ENCODE peak calls at places on chromosome X, in seven cellular contexts. M is CD8-positive, alpha-beta memory T cell; O is transverse colon; Q is ovary; C is brain microvascular endothelial cell; G is left lung; F is Peyer's patch. L is an unnamed sample.

GRCh38 chrX:13005671-13006473 is 31.0 kb downstream of the TMSB4X start:
- DNase-seq in Q (no peak), C (no peak), G (no peak), O (no peak), F (no peak), M (no peak), L (no peak)

GRCh38 chrX:4091046-4091760 is 377.8 kb upstream of the PRKX start:
- DNase-seq in Q (no peak), G (no peak), M (no peak), C (no peak), O (no peak), F (no peak), L (no peak)

GRCh38 chrX:42530027-42530426 is 247.9 kb downstream of the PPP1R2C start:
- DNase-seq in O (no peak), M (no peak), Q (no peak), C (peak), G (no peak), F (no peak), L (peak)

GRCh38 chrX:112008724-112009123 is 73.9 kb downstream of the TRPC5 start:
- DNase-seq in F (no peak), M (no peak), C (no peak), G (no peak), Q (no peak), O (no peak), L (no peak)

GRCh38 chrX:134658002-134658401 is 269 bp downstream of the PLAC1 start:
- DNase-seq in O (no peak), Q (no peak), M (no peak), G (no peak), C (no peak), F (no peak), L (no peak)

GRCh38 chrX:49995021-49995731 is 72.8 kb downstream of the CLCN5 start:
- DNase-seq in O (no peak), M (no peak), Q (no peak), C (peak), G (no peak), F (no peak), L (no peak)

GRCh38 chrX:107628662-107629532 is 587 bp downstream of the PRPS1 start:
- DNase-seq in G (no peak), Q (peak), F (peak), O (peak), C (peak), M (peak), L (peak)

GRCh38 chrX:37922926-37923325 is 75.6 kb upstream of the DYNLT3 start:
- DNase-seq in O (peak), Q (no peak), F (no peak), M (no peak), C (no peak), G (no peak), L (peak)

GRCh38 chrX:29911673-29912072 is 303.7 kb upstream of the MAGEB2 start:
- DNase-seq in O (no peak), F (no peak), G (no peak), M (no peak), C (no peak), Q (no peak), L (no peak)

GRCh38 chrX:40749874-40750273 is 14.5 kb upstream of the MED14 start:
- DNase-seq in C (no peak), Q (no peak), M (no peak), O (no peak), F (no peak), G (no peak), L (no peak)

GRCh38 chrX:39519213-39519544 is 578.6 kb downstream of the BCOR start:
- DNase-seq in F (no peak), O (no peak), C (no peak), M (no peak), G (no peak), Q (no peak), L (no peak)

GRCh38 chrX:19758536-19758935 is 128.9 kb downstream of the SH3KBP1 start:
- DNase-seq in F (no peak), Q (no peak), O (no peak), G (no peak), C (no peak), M (no peak), L (peak)

GRCh38 chrX:43629229-43629628 is 26.9 kb upstream of the MAOA start:
- DNase-seq in O (no peak), Q (no peak), G (no peak), M (no peak), C (no peak), F (no peak), L (no peak)

GRCh38 chrX:21926527-21927278 is 13.8 kb upstream of the SMS start:
- DNase-seq in C (peak), Q (no peak), O (no peak), G (no peak), F (no peak), M (no peak), L (no peak)

GRCh38 chrX:39808471-39808917 is 289.3 kb downstream of the BCOR start:
- DNase-seq in Q (no peak), M (no peak), C (peak), G (no peak), F (no peak), O (no peak), L (no peak)

GRCh38 chrX:68868902-68869800 is 40.3 kb downstream of the EFNB1 start:
- DNase-seq in Q (no peak), M (no peak), C (no peak), G (no peak), F (no peak), O (peak), L (peak)

GRCh38 chrX:113305496-113305895 is 464.9 kb upstream of the AMOT start:
- DNase-seq in F (no peak), G (no peak), M (no peak), Q (no peak), C (no peak), O (no peak), L (no peak)

GRCh38 chrX:10112510-10112909 is 44.3 kb upstream of the CLCN4 start:
- DNase-seq in Q (no peak), M (no peak), F (no peak), C (no peak), O (no peak), G (no peak), L (no peak)

GRCh38 chrX:19743386-19743785 is 144.0 kb downstream of the SH3KBP1 start:
- DNase-seq in O (peak), F (no peak), M (no peak), Q (no peak), C (no peak), G (no peak), L (no peak)

GRCh38 chrX:80765226-80765625 is 44.5 kb downstream of the BRWD3 start:
- DNase-seq in O (no peak), F (no peak), M (no peak), Q (no peak), C (peak), G (no peak), L (no peak)

GRCh38 chrX:33087411-33087810 is 123.9 kb downstream of the DMD start:
- DNase-seq in C (no peak), Q (no peak), O (no peak), M (no peak), F (no peak), G (no peak), L (no peak)

GRCh38 chrX:141928432-141928831 is 24.7 kb downstream of the MAGEC1 start:
- DNase-seq in F (no peak), C (no peak), Q (no peak), M (no peak), O (no peak), G (no peak), L (no peak)

GRCh38 chrX:48573690-48574269 is 504 bp upstream of the RBM3 start:
- DNase-seq in M (no peak), Q (peak), F (no peak), G (no peak), C (peak), O (peak), L (no peak)

GRCh38 chrX:120213438-120214265 is 37.0 kb upstream of the ZBTB33 start:
- DNase-seq in F (no peak), M (peak), C (peak), Q (peak), G (no peak), O (peak), L (peak)

GRCh38 chrX:107429090-107429489 is 20.4 kb upstream of the FRMPD3 start:
- DNase-seq in Q (no peak), M (no peak), F (no peak), C (no peak), G (no peak), O (peak), L (peak)

GRCh38 chrX:84339507-84340364 is 151.7 kb upstream of the RPS6KA6 start:
- DNase-seq in C (no peak), F (no peak), Q (no peak), O (no peak), G (no peak), M (no peak), L (peak)

GRCh38 chrX:122972604-122973003 is 211.5 kb upstream of the GRIA3 start:
- DNase-seq in Q (no peak), G (no peak), F (no peak), O (no peak), M (no peak), C (no peak), L (no peak)

GRCh38 chrX:19953145-19953544 is 37.7 kb downstream of the BCLAF3 start:
- DNase-seq in M (no peak), G (no peak), Q (no peak), O (no peak), C (no peak), F (no peak), L (no peak)

GRCh38 chrX:11770320-11770719 is 12.3 kb downstream of the MSL3 start:
- DNase-seq in F (no peak), Q (peak), G (no peak), O (peak), M (peak), C (peak), L (peak)

GRCh38 chrX:10085223-10085622 is 71.6 kb upstream of the CLCN4 start:
- DNase-seq in Q (no peak), O (no peak), G (no peak), C (no peak), F (no peak), M (peak), L (peak)

GRCh38 chrX:138519296-138519695 is 192.2 kb downstream of the FGF13 start:
- DNase-seq in Q (no peak), M (no peak), O (no peak), F (no peak), C (no peak), G (no peak), L (no peak)

GRCh38 chrX:153671589-153672530 is 1.8 kb downstream of the PNCK start:
- DNase-seq in Q (no peak), O (no peak), G (no peak), C (no peak), F (no peak), M (no peak), L (no peak)

GRCh38 chrX:54494166-54494969 is 1.7 kb downstream of the FGD1 start:
- DNase-seq in G (no peak), O (no peak), Q (no peak), M (no peak), F (no peak), C (no peak), L (no peak)

GRCh38 chrX:105823092-105823454 is 734 bp downstream of the NRK start:
- DNase-seq in M (no peak), Q (no peak), C (no peak), O (no peak), G (no peak), F (no peak), L (no peak)

GRCh38 chrX:105820247-105820646 is 2.1 kb upstream of the NRK start:
- DNase-seq in O (no peak), Q (no peak), G (no peak), C (no peak), M (no peak), F (no peak), L (no peak)

GRCh38 chrX:105821471-105822081 is 763 bp upstream of the NRK start:
- DNase-seq in O (peak), M (no peak), G (no peak), F (no peak), Q (peak), C (peak), L (no peak)

GRCh38 chrX:105816517-105816916 is 5.8 kb upstream of the NRK start:
- DNase-seq in O (no peak), C (no peak), G (no peak), F (no peak), Q (no peak), M (no peak), L (no peak)

GRCh38 chrX:105822138-105823091 is at the start of gene NRK:
- DNase-seq in F (no peak), G (peak), Q (peak), C (peak), O (no peak), M (no peak), L (no peak)
- H3K4me3 ChIP-seq in F (peak), G (peak), Q (peak), C (peak), O (peak), M (no peak), L (no peak)

DNA sequence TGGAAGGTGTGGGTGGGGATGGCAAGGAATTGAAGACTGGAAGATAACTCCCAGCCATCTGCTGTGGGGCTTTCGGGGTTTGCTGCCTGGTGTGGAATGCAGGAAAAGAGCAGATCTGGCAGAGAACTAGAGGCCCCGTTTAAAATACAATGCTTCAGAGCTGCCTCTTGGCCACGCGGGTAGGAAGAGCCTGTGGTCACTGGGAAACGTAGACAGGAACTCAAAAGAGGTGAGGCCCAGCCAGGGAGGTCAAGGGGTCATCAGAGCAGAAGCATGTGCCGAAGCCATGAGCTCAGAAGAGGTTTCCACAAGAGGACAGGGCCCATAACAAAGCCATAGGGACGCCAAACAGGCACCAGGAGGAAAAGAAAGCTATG is 14.5 kb upstream of the STS start:
- DNase-seq in Q (no peak), F (no peak), C (no peak), O (no peak), M (no peak), G (no peak), L (no peak)
- H3K27ac ChIP-seq in Q (no peak), F (peak), C (peak), O (peak), M (peak), G (peak), L (peak)

GRCh38 chrX:131827935-131828334 is 195.2 kb upstream of the STK26 start:
- DNase-seq in F (no peak), C (peak), O (no peak), Q (no peak), G (no peak), M (no peak), L (no peak)

GRCh38 chrX:131826572-131826971 is 196.5 kb upstream of the STK26 start:
- DNase-seq in F (no peak), Q (no peak), C (no peak), G (no peak), M (no peak), O (no peak), L (no peak)

GRCh38 chrX:131818297-131818936 is 204.7 kb upstream of the STK26 start:
- DNase-seq in F (no peak), M (no peak), G (no peak), Q (no peak), C (no peak), O (no peak), L (no peak)

GRCh38 chrX:131816551-131817136 is 206.5 kb upstream of the STK26 start:
- DNase-seq in Q (peak), F (no peak), M (peak), G (no peak), C (peak), O (peak), L (peak)

GRCh38 chrX:131821945-131822622 is 201.0 kb upstream of the STK26 start:
- DNase-seq in G (no peak), O (peak), C (peak), Q (peak), M (peak), F (no peak), L (no peak)
- H3K4me3 ChIP-seq in G (no peak), O (peak), C (peak), Q (peak), M (no peak), F (no peak), L (peak)

DNA sequence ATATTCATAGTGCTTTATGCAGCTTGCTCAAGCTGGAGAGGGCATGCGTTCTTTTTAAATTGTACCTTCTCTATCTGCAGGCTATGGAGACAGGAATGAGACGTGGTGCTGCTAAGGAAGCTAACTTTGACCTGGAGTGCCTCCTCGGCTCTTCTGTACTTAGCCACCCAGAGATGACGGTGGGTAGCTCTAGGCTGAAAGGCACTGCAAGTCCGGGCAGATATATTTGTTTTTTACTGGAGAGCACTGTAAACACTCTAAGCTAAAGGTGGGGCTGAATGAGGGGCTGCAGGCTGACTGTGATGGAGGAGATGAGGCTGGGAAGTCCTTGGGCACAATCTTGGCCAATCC is 12.1 kb downstream of the ELF4 start:
- DNase-seq in C (no peak), G (no peak), O (no peak), F (no peak), M (no peak), Q (no peak), L (peak)
- H3K27ac ChIP-seq in C (no peak), G (peak), O (peak), F (peak), M (peak), Q (no peak), L (peak)

GRCh38 chrX:45806410-45807121 is 605.9 kb upstream of the DIPK2B start:
- DNase-seq in Q (no peak), F (no peak), O (no peak), M (peak), C (peak), G (no peak), L (peak)

GRCh38 chrX:45803383-45803921 is 602.8 kb upstream of the DIPK2B start:
- DNase-seq in G (no peak), O (no peak), Q (no peak), F (no peak), M (no peak), C (peak), L (no peak)

GRCh38 chrX:45811307-45811706 is 610.6 kb upstream of the DIPK2B start:
- DNase-seq in G (no peak), Q (no peak), C (no peak), M (no peak), F (no peak), O (no peak), L (no peak)

GRCh38 chrX:45807572-45808425 is 607.1 kb upstream of the DIPK2B start:
- DNase-seq in O (no peak), Q (no peak), C (peak), G (no peak), M (peak), F (no peak), L (peak)
- H3K4me3 ChIP-seq in O (no peak), Q (no peak), C (peak), G (no peak), M (peak), F (no peak), L (no peak)

GRCh38 chrX:24464836-24465523 is at the start of gene PDK3:
- DNase-seq in G (peak), C (peak), F (peak), O (peak), Q (peak), M (peak), L (peak)
- H3K27ac ChIP-seq in G (peak), C (no peak), F (peak), O (peak), Q (peak), M (peak), L (peak)

DNA sequence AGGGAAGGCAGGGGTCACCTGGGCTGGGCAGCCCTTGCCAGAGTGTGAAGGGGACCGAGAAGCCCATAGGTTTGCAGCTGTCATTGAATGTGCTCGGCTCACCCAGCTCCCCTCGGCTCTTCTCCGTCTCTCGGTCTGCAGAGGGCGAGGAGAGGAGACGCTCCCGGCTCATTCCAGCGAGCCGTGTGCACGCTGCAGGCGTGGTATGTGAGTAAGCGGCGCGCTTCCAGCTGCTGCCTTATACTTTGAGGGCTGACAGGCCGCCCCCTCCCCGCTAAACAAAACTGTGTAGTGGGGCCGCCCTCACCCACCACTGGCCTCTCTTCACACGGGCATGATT is 23.0 kb upstream of the BCORL1 start:
- DNase-seq in Q (peak), F (peak), C (no peak), G (no peak), M (no peak), O (peak), L (no peak)
- H3K4me3 ChIP-seq in Q (no peak), F (no peak), C (no peak), G (no peak), M (no peak), O (no peak), L (no peak)

GRCh38 chrX:31224321-31225012 is 152.6 kb upstream of the FTHL17 start:
- DNase-seq in G (no peak), Q (no peak), O (no peak), C (no peak), F (no peak), M (no peak), L (no peak)
- H3K27ac ChIP-seq in G (no peak), Q (no peak), O (no peak), C (peak), F (no peak), M (no peak), L (no peak)

DNA sequence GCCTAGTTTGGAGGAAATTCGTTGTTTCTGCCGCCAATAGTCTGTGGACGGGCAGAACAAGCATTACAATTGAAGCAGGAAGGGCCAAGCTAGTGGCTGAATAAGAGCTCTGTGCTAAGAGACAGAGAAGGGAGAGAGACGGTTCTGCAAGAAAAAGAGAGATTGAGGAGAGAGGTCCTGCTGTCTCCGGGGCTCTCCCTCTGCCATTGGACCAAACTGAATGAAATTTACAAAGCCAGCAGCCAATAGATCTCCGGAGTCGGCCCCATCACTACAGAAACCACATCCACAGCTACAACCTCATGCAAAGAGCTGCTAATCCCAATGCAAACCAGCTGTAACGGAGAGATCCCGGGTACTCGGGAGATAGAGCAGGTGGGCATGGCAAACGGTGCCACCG is at the start of gene NLGN4X:
- DNase-seq in C (no peak), O (no peak), Q (no peak), M (no peak), G (no peak), F (no peak), L (no peak)
- H3K4me3 ChIP-seq in C (no peak), O (peak), Q (peak), M (no peak), G (no peak), F (peak), L (no peak)

L was measured in small intestine.